ENCODE peak calls at places on chromosomes 11 and 22, in nine cellular contexts. Q is fibroblast of lung; R is NCI-H446; Y is stimulated activated CD4-positive, alpha-beta T cell treated with anti-CD3 and anti-CD28 coated beads, Interleukin-2, amount 100 ng/mL, for 4 hours; X is KBM-7; O is OCI-LY7; J is cardiac septum; Z is NCI-H1436; M is fibroblast of pulmonary artery. W is an unnamed sample.

GRCh38 chr22:37309221-37310074 is 27.1 kb downstream of the CYTH4 start:
- DNase-seq in M (no peak), Q (no peak), Y (no peak), J (no peak), R (no peak), O (peak), X (peak), Z (no peak), W (no peak)

GRCh38 chr11:47916361-47916841 is 64.0 kb upstream of the PTPRJ start:
- DNase-seq in R (no peak), X (no peak), J (peak), Y (no peak), Z (no peak), Q (no peak), O (no peak), M (peak), W (peak)

GRCh38 chr11:61756452-61757212 is 4.2 kb downstream of the MYRF start:
- DNase-seq in O (no peak), M (peak), X (no peak), J (no peak), Q (peak), Z (peak), Y (no peak), R (no peak), W (peak)

GRCh38 chr11:112051768-112052167 is 22.0 kb downstream of the PIH1D2 start:
- DNase-seq in M (no peak), Z (no peak), J (no peak), O (no peak), R (no peak), Y (no peak), X (no peak), Q (no peak), W (no peak)

GRCh38 chr11:1012740-1013627 is 23.5 kb downstream of the MUC6 start:
- DNase-seq in Q (no peak), J (no peak), M (no peak), X (no peak), R (no peak), O (peak), Y (no peak), Z (no peak), W (no peak)

GRCh38 chr22:19641983-19642451 is 72.3 kb upstream of the SEPTIN5 start:
- DNase-seq in Q (no peak), Y (no peak), R (no peak), M (no peak), X (no peak), J (peak), O (no peak), Z (no peak), W (no peak)

GRCh38 chr11:57336111-57336666 is 497 bp upstream of the SSRP1 start:
- DNase-seq in M (no peak), R (no peak), X (no peak), Z (no peak), Q (no peak), O (no peak), Y (no peak), J (no peak), W (no peak)

GRCh38 chr11:19511413-19512183 is 201.0 kb upstream of the NAV2 start:
- DNase-seq in Y (no peak), R (peak), Z (no peak), J (no peak), X (no peak), O (no peak), M (peak), Q (peak), W (no peak)

GRCh38 chr22:17927062-17927461 is 97.3 kb downstream of the MICAL3 start:
- DNase-seq in Z (no peak), M (no peak), J (no peak), R (no peak), Y (no peak), X (no peak), O (no peak), Q (no peak), W (no peak)

GRCh38 chr11:38543311-38543710 is 1945.3 kb upstream of the RAG2 start:
- DNase-seq in X (no peak), O (no peak), R (no peak), Z (no peak), M (peak), Q (peak), Y (no peak), J (no peak), W (no peak)

GRCh38 chr11:70050243-70050642 is 27.9 kb upstream of the ANO1 start:
- DNase-seq in M (no peak), Y (no peak), O (no peak), R (no peak), Z (no peak), Q (no peak), X (no peak), J (no peak), W (no peak)

GRCh38 chr22:27885977-27886842 is 32.8 kb downstream of the PITPNB start:
- DNase-seq in R (no peak), Y (peak), X (peak), J (no peak), Z (no peak), O (peak), Q (peak), M (peak), W (peak)

GRCh38 chr11:94925422-94926270 is 47.7 kb downstream of the CWC15 start:
- DNase-seq in R (no peak), M (no peak), O (no peak), Z (no peak), Q (no peak), X (peak), Y (no peak), J (no peak), W (no peak)